ENCODE peak calls at places on chromosome 6, in seven cellular contexts. G, U, Z, E, Y, D and Q are unnamed samples.

GRCh38 chr6:41065550-41066026 is 6.6 kb downstream of the OARD1 start:
- DNase-seq in Z (no peak), D (no peak), G (no peak), Y (no peak), U (no peak), E (no peak), Q (no peak)

GRCh38 chr6:101516553-101516952 is 123.0 kb downstream of the GRIK2 start:
- DNase-seq in Y (no peak), Z (peak; percentile 5), G (no peak), D (peak; percentile 12), E (no peak), U (no peak), Q (no peak)

GRCh38 chr6:79737172-79737571 is 106.0 kb downstream of the SH3BGRL2 start:
- DNase-seq in G (peak; percentile 15), Y (no peak), Z (no peak), D (peak; percentile 54), E (no peak), U (peak; percentile 33), Q (no peak)

GRCh38 chr6:106648651-106649308 is 19.4 kb downstream of the QRSL1 start:
- DNase-seq in E (no peak), U (no peak), Y (no peak), G (no peak), D (no peak), Z (no peak), Q (no peak)

GRCh38 chr6:7697820-7698623 is 27.9 kb upstream of the BMP6 start:
- DNase-seq in U (peak; percentile 91), Z (peak; percentile 96), Y (peak; percentile 36), D (no peak), G (peak; percentile 91), E (no peak), Q (peak; percentile 99)

GRCh38 chr6:69026243-69026642 is 391.2 kb downstream of the ADGRB3 start:
- DNase-seq in D (no peak), G (peak; percentile 51), E (no peak), U (peak; percentile 49), Y (no peak), Z (no peak), Q (no peak)

GRCh38 chr6:45422541-45423110 is 44.9 kb upstream of the SUPT3H start:
- DNase-seq in D (no peak), Z (no peak), E (peak; percentile 35), G (no peak), U (peak; percentile 76), Y (no peak), Q (peak; percentile 63)

GRCh38 chr6:158810149-158811095 is 8.7 kb downstream of the EZR start:
- DNase-seq in D (no peak), E (no peak), Z (no peak), U (no peak), G (no peak), Y (no peak), Q (no peak)

GRCh38 chr6:84263557-84263956 is 36.1 kb upstream of the CEP162 start:
- DNase-seq in Y (no peak), U (peak; percentile 61), D (no peak), G (no peak), Z (peak; percentile 6), E (no peak), Q (peak; percentile 3)

GRCh38 chr6:38625191-38625590 is 14.5 kb downstream of the BTBD9 start:
- DNase-seq in G (no peak), Y (no peak), Z (no peak), U (no peak), D (no peak), E (no peak), Q (no peak)

GRCh38 chr6:169847141-169847674 is 95.8 kb downstream of the ERMARD start:
- DNase-seq in Y (no peak), Z (no peak), U (no peak), G (no peak), D (no peak), E (no peak), Q (no peak)

GRCh38 chr6:5457036-5457435 is 195.7 kb downstream of the FARS2 start:
- DNase-seq in Y (peak; percentile 83), Z (no peak), E (no peak), G (peak; percentile 37), D (no peak), U (no peak), Q (peak; percentile 44)

GRCh38 chr6:126721581-126722145 is 381.7 kb downstream of the CENPW start:
- DNase-seq in Z (peak; percentile 77), D (no peak), E (no peak), Y (no peak), U (peak; percentile 94), G (peak; percentile 86), Q (peak; percentile 95)

GRCh38 chr6:5471044-5471443 is 209.7 kb downstream of the FARS2 start:
- DNase-seq in D (peak; percentile 77), Y (no peak), U (peak; percentile 83), G (peak; percentile 70), Z (peak; percentile 65), E (peak; percentile 59), Q (peak; percentile 74)

GRCh38 chr6:158514991-158515390 is 44.9 kb upstream of the TMEM181 start:
- DNase-seq in D (no peak), E (no peak), G (no peak), Z (no peak), Y (no peak), U (no peak), Q (no peak)

GRCh38 chr6:92354270-92354831 is 1065.0 kb downstream of the EPHA7 start:
- DNase-seq in D (no peak), E (no peak), U (no peak), Y (no peak), G (no peak), Z (peak; percentile 4), Q (no peak)

GRCh38 chr6:156154896-156155295 is 622.3 kb upstream of the ARID1B start:
- DNase-seq in E (no peak), Y (no peak), U (no peak), D (no peak), Z (no peak), G (no peak), Q (no peak)

GRCh38 chr6:45278367-45278766 is 49.8 kb upstream of the RUNX2 start:
- DNase-seq in E (no peak), U (no peak), D (no peak), Y (no peak), Z (no peak), G (peak; percentile 9), Q (peak; percentile 26)

GRCh38 chr6:15036690-15037245 is 209.1 kb upstream of the JARID2 start:
- DNase-seq in D (peak; percentile 34), Y (peak; percentile 98), U (no peak), G (no peak), E (peak; percentile 84), Z (no peak), Q (no peak)

DNA sequence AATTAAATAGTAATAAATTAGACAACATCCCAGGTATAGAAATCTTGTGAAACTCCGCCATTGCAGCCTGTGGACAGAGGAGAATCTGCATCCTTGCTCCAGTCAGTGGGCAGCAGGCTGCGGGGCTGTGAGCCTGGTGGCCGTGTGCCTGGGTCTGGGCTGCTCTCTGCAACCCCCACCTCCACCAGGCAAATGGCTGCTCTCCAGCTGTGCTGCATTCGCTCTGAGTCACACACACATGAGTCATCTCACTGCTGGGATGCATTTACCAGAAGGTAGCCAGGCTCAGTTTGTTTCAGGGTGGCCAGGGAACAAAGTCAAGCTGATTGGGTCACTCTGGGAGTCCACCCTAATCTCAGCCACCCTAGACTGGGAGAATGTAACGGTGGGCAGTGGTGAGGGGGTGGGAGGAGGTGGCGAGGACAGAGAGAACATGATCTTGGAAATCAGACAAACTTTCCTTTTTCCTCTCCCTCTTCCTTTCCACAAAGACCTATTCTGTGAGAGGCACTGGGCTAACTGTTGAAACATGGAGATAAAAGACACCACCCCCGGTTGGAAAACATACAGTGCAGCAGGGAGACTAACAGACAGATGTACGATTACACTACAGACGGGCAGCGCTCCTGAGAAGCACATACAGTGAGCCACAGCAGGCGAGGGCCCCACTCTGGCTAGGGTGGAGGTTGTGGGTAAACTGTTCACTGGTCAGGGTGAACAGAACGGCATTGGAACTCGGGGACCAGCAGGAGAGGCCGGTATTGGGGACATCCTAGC is 59.2 kb downstream of the TRAM2 start:
- DNase-seq in E (peak; percentile 81), Z (peak; percentile 97), Y (peak; percentile 91), G (peak; percentile 97), U (peak; percentile 98), D (peak; percentile 70), Q (peak; percentile 97)
- H3K4me3 ChIP-seq in E (no peak overlapping the region), Z (peak overlapping the region; percentile 34), Y (no peak overlapping the region), G (no peak overlapping the region), U (no peak overlapping the region), D (no peak overlapping the region), Q (no peak overlapping the region)

DNA sequence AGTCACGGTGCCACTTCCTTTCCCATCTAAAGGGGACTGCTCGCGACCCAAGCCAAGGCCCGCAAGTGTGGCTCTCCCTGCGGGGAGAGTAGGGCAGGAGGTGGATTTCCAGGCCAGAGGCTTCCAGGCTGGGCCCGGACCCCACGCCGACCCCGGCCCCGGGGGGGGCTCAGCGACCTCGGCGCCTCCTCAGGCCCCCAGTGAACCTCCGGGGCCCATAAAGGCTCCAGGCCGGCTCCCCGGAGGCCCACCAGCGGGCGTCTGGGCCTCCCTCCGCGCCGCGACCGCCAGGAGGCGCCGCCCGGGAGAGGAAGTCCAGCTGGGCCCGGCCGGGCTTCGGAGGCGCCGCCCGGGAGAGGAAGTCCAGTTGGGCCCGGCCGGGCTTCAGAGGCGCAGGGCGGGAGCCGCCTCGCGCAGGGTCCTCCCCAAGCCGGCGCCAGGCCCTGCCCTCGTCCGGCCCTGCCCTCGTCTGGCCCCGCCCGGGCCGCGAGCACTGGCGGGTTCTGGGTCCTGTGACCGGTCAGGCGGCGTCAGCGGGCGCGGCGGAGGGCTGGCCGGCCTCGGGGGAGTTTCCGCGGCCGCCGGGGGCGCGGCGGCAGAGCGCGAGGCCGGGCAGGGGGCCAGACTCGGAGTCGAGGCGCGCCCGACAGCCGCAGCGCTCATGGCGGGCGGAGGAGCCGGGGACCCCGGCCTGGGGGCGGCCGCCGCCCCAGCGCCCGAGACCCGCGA is at the start of gene RAB32:
- DNase-seq in U (peak; percentile 98), Z (peak; percentile 95), E (peak; percentile 94), D (peak; percentile 90), Y (peak; percentile 80), G (peak; percentile 94), Q (peak; percentile 93)
- TF ChIP-seq CTCF in U (peak; percentile 45), Z (peak; percentile 65), E (peak; percentile 79), D (peak; percentile 65), Y (peak; percentile 39), G (peak; percentile 48), Q (peak; percentile 30)

DNA sequence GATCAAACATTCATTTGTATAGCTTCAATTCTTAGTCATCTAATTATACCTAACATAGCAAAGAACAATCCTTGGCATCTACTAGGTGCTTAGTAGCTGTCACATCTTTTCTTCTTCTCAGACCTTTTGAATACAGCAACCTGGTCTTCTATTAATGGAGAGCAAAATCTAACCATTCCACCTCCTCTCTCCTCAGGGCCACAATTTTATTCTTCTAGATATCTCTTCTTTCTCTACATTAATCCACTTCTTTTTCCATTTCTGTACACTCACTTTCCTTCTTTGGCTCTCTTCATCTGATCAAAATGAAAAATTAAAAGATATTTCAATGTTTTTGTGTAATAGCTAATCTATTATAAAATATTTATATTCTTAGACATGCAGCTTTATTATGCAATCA is 9.0 kb upstream of the HLA-DOA start:
- DNase-seq in G (no peak), Z (no peak), D (no peak), Y (no peak), U (no peak), E (no peak), Q (no peak)
- H3K4me3 ChIP-seq in G (no peak overlapping the region), Z (no peak overlapping the region), D (no peak overlapping the region), Y (peak overlapping the region; percentile 22), U (no peak overlapping the region), E (peak overlapping the region; percentile 29), Q (no peak overlapping the region)

DNA sequence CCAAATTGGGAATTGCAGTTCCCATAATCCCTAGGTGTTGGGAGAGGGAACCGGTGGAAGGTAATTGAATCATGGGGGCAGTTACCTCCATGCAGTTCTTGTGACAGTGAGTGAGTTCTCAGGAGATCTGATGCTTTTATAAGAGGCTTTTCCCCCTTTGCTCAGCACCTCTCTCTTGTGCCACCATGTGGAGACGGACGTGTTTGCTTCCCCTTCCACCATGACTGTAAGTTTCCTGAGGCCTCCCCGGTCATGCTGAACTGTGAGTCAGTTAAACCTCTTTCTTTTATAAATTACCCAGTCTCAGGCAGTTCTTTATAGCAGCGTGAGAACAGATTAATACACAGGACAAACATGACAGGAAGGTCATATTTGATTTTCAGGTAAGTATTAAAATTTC is 25.3 kb upstream of the HECA start:
- DNase-seq in E (peak; percentile 18), Y (no peak), G (no peak), U (peak; percentile 62), Z (no peak), D (peak; percentile 30), Q (peak; percentile 62)
- TF ChIP-seq CTCF in E (peak; percentile 45), Y (peak; percentile 31), G (peak; percentile 43), U (peak; percentile 55), Z (peak; percentile 36), D (no peak), Q (peak; percentile 44)